ENCODE peak calls at places on chromosomes 5 and 9, in six cellular contexts. C, H, M, Y, B and G are unnamed samples.

GRCh38 chr9:90842984-90843383 is 41.4 kb downstream of the SYK start:
- DNase-seq in C (no peak), H (no peak), M (no peak), Y (no peak), B (no peak), G (no peak)

GRCh38 chr5:143896471-143896870 is 84.5 kb downstream of the HMHB1 start:
- DNase-seq in C (no peak), H (no peak), M (no peak), Y (no peak), B (no peak), G (no peak)

GRCh38 chr5:448766-449090 is 5.8 kb downstream of the EXOC3 start:
- DNase-seq in C (no peak), H (no peak), M (no peak), Y (no peak), B (no peak), G (no peak)

GRCh38 chr9:79555474-79555873 is 16.3 kb upstream of the TLE4 start:
- DNase-seq in C (no peak), H (no peak), M (peak), Y (no peak), B (no peak), G (no peak)

GRCh38 chr9:129868571-129869486 is 33.6 kb downstream of the USP20 start:
- DNase-seq in C (no peak), H (no peak), M (peak), Y (no peak), B (no peak), G (no peak)

GRCh38 chr5:74595143-74595915 is 45.2 kb downstream of the ENC1 start:
- DNase-seq in C (no peak), H (peak), M (peak), Y (no peak), B (no peak), G (no peak)

GRCh38 chr9:112166176-112167140 is 8.6 kb downstream of the SUSD1 start:
- DNase-seq in C (no peak), H (no peak), M (no peak), Y (no peak), B (peak), G (no peak)

GRCh38 chr5:91022518-91022917 is 360.6 kb downstream of the ARRDC3 start:
- DNase-seq in C (no peak), H (no peak), M (peak), Y (no peak), B (no peak), G (no peak)

GRCh38 chr9:38318755-38319495 is 73.6 kb upstream of the ALDH1B1 start:
- DNase-seq in C (no peak), H (peak), M (no peak), Y (no peak), B (peak), G (no peak)

GRCh38 chr9:135910757-135911156 is 3.4 kb upstream of the CAMSAP1 start:
- DNase-seq in C (no peak), H (no peak), M (no peak), Y (no peak), B (no peak), G (no peak)

GRCh38 chr9:102461441-102461840 is 533.7 kb upstream of the CYLC2 start:
- DNase-seq in C (no peak), H (no peak), M (no peak), Y (no peak), B (no peak), G (no peak)

GRCh38 chr5:55533806-55534435 is 843 bp downstream of the PLPP1 start:
- DNase-seq in C (no peak), H (peak), M (peak), Y (peak), B (peak), G (no peak)

GRCh38 chr9:24297931-24298330 is 247.8 kb downstream of the IZUMO3 start:
- DNase-seq in C (no peak), H (no peak), M (no peak), Y (no peak), B (no peak), G (no peak)

GRCh38 chr9:115117999-115118470 is at the start of gene TNC:
- DNase-seq in C (no peak), H (peak), M (peak), Y (peak), B (peak), G (no peak)

GRCh38 chr9:116569111-116569510 is 118.0 kb upstream of the TRIM32 start:
- DNase-seq in C (no peak), H (no peak), M (no peak), Y (no peak), B (no peak), G (no peak)

GRCh38 chr9:3777137-3777536 is 251.3 kb upstream of the RFX3 start:
- DNase-seq in C (no peak), H (no peak), M (no peak), Y (no peak), B (no peak), G (no peak)

GRCh38 chr9:79687131-79687447 is 115.3 kb downstream of the TLE4 start:
- DNase-seq in C (no peak), H (no peak), M (no peak), Y (no peak), B (no peak), G (no peak)

GRCh38 chr5:116543501-116543900 is 31.1 kb downstream of the SEMA6A start:
- DNase-seq in C (no peak), H (no peak), M (no peak), Y (no peak), B (peak), G (no peak)

GRCh38 chr9:120175031-120175430 is 404.9 kb downstream of the CDK5RAP2 start:
- DNase-seq in C (no peak), H (no peak), M (no peak), Y (no peak), B (no peak), G (no peak)

GRCh38 chr5:135312255-135312935 is 86.6 kb downstream of the MACROH2A1 start:
- DNase-seq in C (no peak), H (no peak), M (no peak), Y (peak), B (no peak), G (no peak)

GRCh38 chr5:154851351-154851750 is 948 bp upstream of the FAXDC2 start:
- DNase-seq in C (no peak), H (no peak), M (no peak), Y (no peak), B (no peak), G (no peak)

GRCh38 chr5:3394046-3394597 is 201.5 kb upstream of the IRX1 start:
- DNase-seq in C (no peak), H (no peak), M (no peak), Y (peak), B (no peak), G (no peak)

GRCh38 chr9:117290809-117291208 is 124.0 kb downstream of the ASTN2 start:
- DNase-seq in C (no peak), H (no peak), M (no peak), Y (no peak), B (no peak), G (no peak)

GRCh38 chr5:54443264-54443663 is 12.2 kb upstream of the HSPB3 start:
- DNase-seq in C (no peak), H (peak), M (no peak), Y (no peak), B (peak), G (no peak)
- TF ChIP-seq CTCF in C (peak), H (peak), M (peak), Y (no peak), B (peak), G (no peak)

GRCh38 chr9:125601986-125602385 is 105.0 kb downstream of the MAPKAP1 start:
- DNase-seq in C (no peak), H (no peak), M (no peak), Y (no peak), B (no peak), G (no peak)
- TF ChIP-seq CTCF in C (no peak), H (peak), M (no peak), Y (no peak), B (peak), G (no peak)

GRCh38 chr5:127944125-127944524 is 139.4 kb upstream of the SLC12A2 start:
- DNase-seq in C (no peak), H (no peak), M (no peak), Y (no peak), B (no peak), G (no peak)

GRCh38 chr5:127943061-127943371 is 140.6 kb upstream of the SLC12A2 start:
- DNase-seq in C (no peak), H (no peak), M (no peak), Y (no peak), B (no peak), G (no peak)

GRCh38 chr5:127942246-127943060 is 141.1 kb upstream of the SLC12A2 start:
- DNase-seq in C (no peak), H (no peak), M (no peak), Y (no peak), B (peak), G (no peak)

GRCh38 chr5:127940854-127941253 is 142.7 kb upstream of the SLC12A2 start:
- DNase-seq in C (no peak), H (no peak), M (no peak), Y (no peak), B (no peak), G (no peak)

GRCh38 chr5:127941646-127942045 is 141.9 kb upstream of the SLC12A2 start:
- DNase-seq in C (peak), H (no peak), M (peak), Y (no peak), B (no peak), G (no peak)
- TF ChIP-seq CTCF in C (no peak), H (no peak), M (no peak), Y (no peak), B (no peak), G (no peak)

DNA sequence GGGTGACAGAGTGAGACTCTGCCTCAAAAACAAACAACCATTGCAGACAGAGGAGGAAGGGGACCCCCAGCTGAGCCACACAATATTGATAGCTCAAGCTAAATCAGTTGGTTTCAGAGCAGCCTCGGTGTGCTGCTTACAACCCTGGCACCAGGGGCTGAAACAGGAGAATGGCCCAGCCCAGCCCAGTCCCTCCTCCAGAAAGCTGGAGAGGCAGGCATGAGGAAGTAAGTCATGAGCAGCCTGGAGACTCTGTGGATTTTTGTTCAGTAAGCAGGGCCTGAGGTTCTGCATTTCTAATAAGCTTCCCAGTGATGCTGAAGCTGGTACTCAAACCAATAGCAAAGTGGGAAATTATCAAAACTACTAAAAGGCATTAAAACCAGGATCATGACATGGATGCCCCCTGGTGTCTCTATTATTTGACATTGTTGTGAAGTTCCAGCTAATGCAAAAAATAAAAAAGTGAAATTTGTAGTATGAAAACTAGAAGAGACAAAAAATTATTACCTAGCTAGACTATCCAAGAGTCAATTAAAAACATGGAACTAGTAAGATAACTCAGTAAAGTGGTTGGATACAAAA is 14.2 kb downstream of the PRRT1B start:
- DNase-seq in C (no peak), H (no peak), M (no peak), Y (no peak), B (no peak), G (no peak)
- TF ChIP-seq CTCF in C (no peak), H (no peak), M (no peak), Y (no peak), B (no peak), G (no peak)

GRCh38 chr5:131812371-131813160 is 15.7 kb upstream of the FNIP1 start:
- DNase-seq in C (no peak), H (no peak), M (no peak), Y (no peak), B (no peak), G (no peak)

GRCh38 chr5:131814990-131815389 is 18.2 kb upstream of the FNIP1 start:
- DNase-seq in C (no peak), H (no peak), M (no peak), Y (no peak), B (peak), G (no peak)

GRCh38 chr5:131810510-131811249 is 13.9 kb upstream of the FNIP1 start:
- DNase-seq in C (no peak), H (peak), M (no peak), Y (no peak), B (no peak), G (no peak)
- TF ChIP-seq CTCF in C (peak), H (peak), M (no peak), Y (no peak), B (peak), G (no peak)

GRCh38 chr9:134656334-134657034 is 14.9 kb downstream of the COL5A1 start:
- DNase-seq in C (no peak), H (no peak), M (no peak), Y (no peak), B (no peak), G (no peak)
- TF ChIP-seq CTCF in C (no peak), H (no peak), M (no peak), Y (no peak), B (peak), G (no peak)

GRCh38 chr5:35816881-35817521 is 39.7 kb upstream of the IL7R start:
- DNase-seq in C (no peak), H (no peak), M (no peak), Y (no peak), B (no peak), G (no peak)

GRCh38 chr5:35813456-35813855 is 43.2 kb upstream of the IL7R start:
- DNase-seq in C (no peak), H (no peak), M (no peak), Y (no peak), B (no peak), G (no peak)

GRCh38 chr5:35810561-35810960 is 46.1 kb upstream of the IL7R start:
- DNase-seq in C (no peak), H (no peak), M (no peak), Y (no peak), B (peak), G (no peak)

GRCh38 chr5:35815089-35815936 is 41.4 kb upstream of the IL7R start:
- DNase-seq in C (no peak), H (peak), M (peak), Y (no peak), B (no peak), G (no peak)

GRCh38 chr5:35811108-35811741 is 45.5 kb upstream of the IL7R start:
- DNase-seq in C (no peak), H (no peak), M (no peak), Y (no peak), B (peak), G (no peak)
- TF ChIP-seq CTCF in C (no peak), H (no peak), M (no peak), Y (no peak), B (no peak), G (no peak)

DNA sequence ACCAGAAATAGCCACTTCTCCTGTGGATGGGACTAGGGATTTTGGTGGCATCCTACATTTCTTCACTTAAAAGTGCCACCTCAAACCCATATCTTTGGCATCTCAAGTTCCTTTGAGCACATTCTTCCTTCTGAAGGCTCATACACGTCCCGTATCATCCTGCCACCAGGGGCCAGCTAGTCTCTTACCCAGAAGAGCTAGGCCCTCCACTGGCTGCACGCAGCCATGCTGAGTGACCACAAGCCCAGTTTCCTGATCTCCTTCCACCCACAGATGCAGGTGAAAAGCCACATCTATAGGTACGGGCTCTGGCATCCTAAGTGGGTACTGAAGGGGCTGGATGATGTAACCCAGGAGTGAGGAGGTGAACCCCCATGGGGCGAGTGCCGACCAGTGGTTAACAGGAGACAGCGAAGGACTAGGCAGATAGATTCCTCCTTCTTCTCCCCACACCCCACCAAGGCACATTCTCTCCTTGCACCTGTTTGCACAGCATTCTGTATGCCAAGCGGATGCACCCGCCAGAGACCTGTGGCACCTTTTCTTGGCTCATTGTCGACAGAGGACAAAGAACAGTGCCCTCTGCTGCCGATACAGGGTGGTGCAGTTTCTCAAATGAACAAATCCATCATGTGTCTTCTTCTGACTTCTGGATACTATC is 14.4 kb upstream of the SCGB3A1 start:
- DNase-seq in C (no peak), H (peak), M (peak), Y (peak), B (peak), G (no peak)
- TF ChIP-seq CTCF in C (peak), H (peak), M (peak), Y (peak), B (peak), G (no peak)

GRCh38 chr5:1736065-1736464 is 63.6 kb downstream of the MRPL36 start:
- DNase-seq in C (no peak), H (no peak), M (no peak), Y (no peak), B (no peak), G (no peak)

GRCh38 chr5:1735320-1735970 is 64.2 kb downstream of the MRPL36 start:
- DNase-seq in C (no peak), H (no peak), M (peak), Y (no peak), B (no peak), G (no peak)

GRCh38 chr5:1734908-1735289 is 64.7 kb downstream of the MRPL36 start:
- DNase-seq in C (no peak), H (no peak), M (no peak), Y (peak), B (no peak), G (no peak)

GRCh38 chr5:1736889-1737711 is 62.5 kb downstream of the MRPL36 start:
- DNase-seq in C (no peak), H (no peak), M (no peak), Y (no peak), B (no peak), G (no peak)

GRCh38 chr5:1737790-1738405 is 61.7 kb downstream of the MRPL36 start:
- DNase-seq in C (no peak), H (peak), M (no peak), Y (no peak), B (peak), G (no peak)
- TF ChIP-seq CTCF in C (peak), H (peak), M (peak), Y (no peak), B (peak), G (no peak)